ENCODE peak calls at places on chromosomes 11 and 22, in six cellular contexts. X, O, J, F, Y and R are unnamed samples.

GRCh38 chr11:65491614-65492386 is 7.0 kb upstream of the MALAT1 start:
- DNase-seq in J (peak), X (no peak), O (no peak), Y (peak), F (peak), R (peak)

GRCh38 chr11:42524534-42525227 is 787.1 kb upstream of the API5 start:
- DNase-seq in X (peak), F (peak), Y (no peak), O (peak), J (peak), R (peak)

GRCh38 chr11:95284057-95285052 is 53.4 kb upstream of the SESN3 start:
- DNase-seq in X (no peak), O (no peak), F (no peak), J (no peak), Y (no peak), R (no peak)

GRCh38 chr22:21984793-21985192 is 2.2 kb upstream of the TOP3B start:
- DNase-seq in X (no peak), J (peak), F (no peak), Y (peak), O (no peak), R (peak)

GRCh38 chr11:102589047-102589459 is 36.1 kb downstream of the MMP20 start:
- DNase-seq in F (no peak), Y (no peak), O (no peak), X (no peak), J (no peak), R (no peak)

GRCh38 chr22:38850941-38851849 is 7.4 kb upstream of the NPTXR start:
- DNase-seq in O (no peak), Y (peak), J (peak), X (no peak), F (no peak), R (no peak)

GRCh38 chr11:20015529-20016427 is 144.5 kb downstream of the DBX1 start:
- DNase-seq in J (no peak), F (no peak), O (no peak), Y (no peak), X (no peak), R (no peak)

GRCh38 chr11:69364901-69365300 is 70.9 kb downstream of the MYEOV start:
- DNase-seq in O (no peak), X (no peak), Y (no peak), J (peak), F (no peak), R (no peak)

GRCh38 chr11:111387318-111387863 is 8.3 kb upstream of the POU2AF1 start:
- DNase-seq in F (peak), J (no peak), O (peak), X (no peak), Y (no peak), R (no peak)

GRCh38 chr22:35728639-35729308 is 11.1 kb downstream of the APOL5 start:
- DNase-seq in O (no peak), Y (no peak), F (peak), X (no peak), J (no peak), R (no peak)

GRCh38 chr22:26599505-26599904 is 9.6 kb upstream of the TPST2 start:
- DNase-seq in O (peak), X (no peak), F (no peak), J (no peak), Y (no peak), R (no peak)

GRCh38 chr11:33667819-33668467 is 32.7 kb downstream of the C11orf91 start:
- DNase-seq in F (no peak), Y (no peak), O (no peak), J (no peak), X (no peak), R (no peak)

GRCh38 chr22:42299586-42300285 is 29.3 kb upstream of the TCF20 start:
- DNase-seq in O (no peak), J (no peak), Y (no peak), X (peak), F (no peak), R (peak)

GRCh38 chr22:45318168-45318557 is 8.4 kb downstream of the FAM118A start:
- DNase-seq in J (peak), F (peak), X (peak), Y (no peak), O (peak), R (no peak)

GRCh38 chr22:46387748-46388147 is 52.2 kb downstream of the TRMU start:
- DNase-seq in J (no peak), F (no peak), Y (no peak), X (no peak), O (no peak), R (no peak)

GRCh38 chr11:58926251-58926650 is 13.0 kb upstream of the GLYATL1 start:
- DNase-seq in J (peak), X (no peak), O (no peak), F (no peak), Y (no peak), R (no peak)

GRCh38 chr11:58490827-58491226 is 17.1 kb downstream of the OR5B21 start:
- DNase-seq in Y (no peak), X (no peak), F (no peak), O (no peak), J (no peak), R (no peak)

GRCh38 chr11:67983916-67984315 is 20.0 kb downstream of the UNC93B1 start:
- DNase-seq in F (no peak), Y (no peak), X (no peak), J (no peak), O (peak), R (no peak)

GRCh38 chr11:24935059-24935458 is 438.2 kb downstream of the LUZP2 start:
- DNase-seq in Y (no peak), F (no peak), O (no peak), X (no peak), J (peak), R (no peak)

GRCh38 chr11:111633756-111634362 is 31.6 kb downstream of the SIK2 start:
- DNase-seq in X (no peak), J (no peak), F (no peak), Y (no peak), O (peak), R (no peak)

GRCh38 chr11:113557926-113558325 is 82.7 kb upstream of the DRD2 start:
- DNase-seq in J (no peak), X (no peak), F (no peak), Y (no peak), O (no peak), R (no peak)

GRCh38 chr11:35907648-35908431 is 36.0 kb upstream of the LDLRAD3 start:
- DNase-seq in O (no peak), F (no peak), X (no peak), J (peak), Y (peak), R (no peak)

GRCh38 chr11:95690100-95690499 is 99.5 kb downstream of the FAM76B start:
- DNase-seq in X (no peak), J (no peak), Y (no peak), O (no peak), F (no peak), R (no peak)

GRCh38 chr11:45833761-45834160 is 13.5 kb upstream of the CRY2 start:
- DNase-seq in J (no peak), Y (no peak), X (peak), O (no peak), F (no peak), R (no peak)

GRCh38 chr11:65850217-65851082 is 7.5 kb downstream of the CFL1 start:
- DNase-seq in J (no peak), Y (no peak), O (peak), F (peak), X (no peak), R (no peak)

GRCh38 chr22:35567794-35568193 is 27.2 kb downstream of the RASD2 start:
- DNase-seq in O (no peak), F (no peak), Y (no peak), J (no peak), X (no peak), R (no peak)

GRCh38 chr22:46116491-46116958 is 33.8 kb upstream of the PPARA start:
- DNase-seq in J (peak), F (peak), X (peak), O (peak), Y (peak), R (peak)

GRCh38 chr11:68763181-68763721 is 11.9 kb upstream of the TESMIN start:
- DNase-seq in Y (no peak), X (no peak), J (no peak), O (peak), F (no peak), R (no peak)

GRCh38 chr22:26354707-26355106 is 74.4 kb upstream of the ASPHD2 start:
- DNase-seq in X (no peak), J (no peak), Y (no peak), O (no peak), F (no peak), R (no peak)

GRCh38 chr11:8060146-8060719 is 20.8 kb upstream of the TUB start:
- DNase-seq in Y (no peak), F (no peak), O (no peak), X (no peak), J (no peak), R (no peak)

GRCh38 chr11:120956710-120957500 is 67.0 kb upstream of the TBCEL start:
- DNase-seq in X (peak), Y (no peak), F (no peak), O (peak), J (no peak), R (peak)

GRCh38 chr11:102317768-102318103 is 452 bp downstream of the BIRC3 start:
- DNase-seq in X (no peak), J (no peak), O (no peak), Y (no peak), F (no peak), R (no peak)

GRCh38 chr11:59866397-59866796 is at the start of gene TCN1:
- DNase-seq in X (no peak), O (no peak), J (no peak), Y (peak), F (no peak), R (no peak)

GRCh38 chr11:61359541-61359940 is 2.1 kb downstream of the CYB561A3 start:
- DNase-seq in F (peak), O (no peak), J (no peak), X (no peak), Y (no peak), R (no peak)
- H3K27ac ChIP-seq in F (peak), O (no peak), J (no peak), X (no peak), Y (no peak), R (no peak)

DNA sequence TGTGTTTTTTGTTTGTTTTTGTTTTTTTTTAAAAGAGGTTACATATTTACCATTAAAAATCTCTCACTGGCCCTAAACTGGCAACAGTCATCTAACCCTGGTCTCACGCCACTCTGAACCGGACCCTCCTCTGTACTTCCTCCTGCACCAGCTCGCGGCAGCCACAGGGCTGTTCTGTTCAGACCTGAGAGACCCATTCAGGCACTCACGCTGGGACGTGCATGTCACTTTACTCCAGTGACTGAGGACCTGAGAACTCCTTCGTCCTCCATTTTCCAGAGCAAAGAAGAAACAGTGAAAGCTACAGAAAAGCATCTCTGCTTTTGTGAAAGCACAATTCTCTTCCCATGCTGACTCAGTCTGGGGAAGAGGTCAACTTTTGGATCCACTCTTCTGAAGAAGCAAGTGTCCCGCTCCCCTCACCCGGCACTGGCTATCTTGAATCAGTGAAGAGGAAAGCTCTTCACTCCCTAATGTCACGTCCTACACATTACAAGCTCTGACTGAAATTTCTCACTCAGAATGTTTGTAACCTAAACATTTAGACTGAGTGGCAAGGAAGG is 24.6 kb downstream of the PISD start:
- DNase-seq in J (no peak), Y (no peak), F (no peak), O (no peak), X (no peak), R (peak)
- H3K9ac ChIP-seq in J (no peak), Y (no peak), F (peak), O (no peak), X (no peak), R (no peak)

GRCh38 chr11:12109591-12110196 is 696 bp upstream of the MICAL2 start:
- DNase-seq in J (no peak), F (no peak), X (no peak), O (no peak), Y (no peak), R (no peak)

GRCh38 chr11:12108875-12109453 is 1.4 kb upstream of the MICAL2 start:
- DNase-seq in F (no peak), Y (no peak), X (no peak), O (no peak), J (no peak), R (no peak)

GRCh38 chr11:12110714-12111481 is 508 bp downstream of the MICAL2 start:
- DNase-seq in X (no peak), F (peak), J (no peak), Y (no peak), O (peak), R (peak)

GRCh38 chr11:12111482-12112149 is 1.2 kb downstream of the MICAL2 start:
- DNase-seq in F (no peak), Y (no peak), X (no peak), J (no peak), O (no peak), R (no peak)

GRCh38 chr11:12110201-12110713 is at the start of gene MICAL2:
- DNase-seq in O (peak), Y (peak), F (peak), X (peak), J (peak), R (peak)
- H3K27ac ChIP-seq in O (peak), Y (peak), F (peak), X (no peak), J (peak), R (no peak)

DNA sequence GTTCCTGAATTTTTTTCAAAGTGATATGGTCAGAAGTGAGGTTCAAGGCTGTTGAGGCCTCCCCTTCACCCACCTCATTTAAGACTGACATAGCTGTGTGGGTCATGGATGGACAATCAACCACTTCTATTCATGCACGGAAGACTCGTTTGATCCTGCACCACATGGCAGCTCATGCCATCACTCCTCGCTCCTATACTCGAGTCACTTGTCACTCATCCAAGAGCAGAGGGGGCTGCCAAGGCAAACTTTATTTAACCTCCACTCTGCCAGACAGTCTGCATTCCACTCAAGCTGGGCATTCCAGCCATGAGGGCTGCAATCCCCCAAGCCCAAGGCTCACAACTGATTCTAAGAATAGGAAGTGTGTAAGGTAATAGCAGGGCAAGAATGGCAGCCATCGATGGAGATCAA is 34.1 kb downstream of the SNX19 start:
- DNase-seq in X (no peak), Y (no peak), O (no peak), J (no peak), F (no peak), R (no peak)
- H3K9ac ChIP-seq in X (no peak), Y (no peak), O (no peak), J (no peak), F (no peak), R (no peak)

GRCh38 chr22:10741210-10741609 is 4786.8 kb upstream of the OR11H1 start:
- DNase-seq in X (no peak), O (peak), Y (no peak), J (no peak), F (no peak), R (no peak)
- H3K27ac ChIP-seq in X (no peak), O (no peak), Y (no peak), J (no peak), F (no peak), R (no peak)

GRCh38 chr11:57458410-57459111 is 1.8 kb upstream of the RTN4RL2 start:
- DNase-seq in X (peak), F (peak), O (peak), Y (no peak), J (no peak), R (peak)

GRCh38 chr11:57459112-57460016 is 964 bp upstream of the RTN4RL2 start:
- DNase-seq in O (peak), F (no peak), J (no peak), X (no peak), Y (no peak), R (peak)

GRCh38 chr11:57456960-57457642 is 3.2 kb upstream of the RTN4RL2 start:
- DNase-seq in X (peak), O (peak), J (peak), F (peak), Y (peak), R (peak)

GRCh38 chr11:57458060-57458409 is 2.3 kb upstream of the RTN4RL2 start:
- DNase-seq in Y (no peak), X (no peak), J (no peak), O (no peak), F (no peak), R (peak)

DNA sequence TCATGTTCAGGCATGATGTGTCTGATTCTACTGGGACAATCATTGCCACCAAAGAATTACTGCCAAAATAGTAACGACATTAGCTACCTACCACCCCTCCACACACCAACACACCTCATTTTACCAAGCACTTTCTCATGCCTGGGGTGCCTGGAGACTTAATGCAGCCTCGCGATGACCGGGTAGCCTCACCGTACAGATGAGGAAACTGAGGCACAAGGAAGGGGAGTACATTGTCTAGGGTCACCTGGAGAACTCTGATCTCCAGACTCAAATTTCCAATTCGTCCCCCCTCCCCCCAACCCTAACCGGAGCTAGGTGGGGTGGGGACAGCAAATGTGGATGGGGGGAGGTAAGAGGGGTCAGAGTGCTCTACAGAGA is 2.7 kb upstream of the RTN4RL2 start:
- DNase-seq in F (no peak), Y (no peak), X (no peak), J (no peak), O (no peak), R (no peak)
- H3K9ac ChIP-seq in F (no peak), Y (no peak), X (no peak), J (no peak), O (no peak), R (no peak)

DNA sequence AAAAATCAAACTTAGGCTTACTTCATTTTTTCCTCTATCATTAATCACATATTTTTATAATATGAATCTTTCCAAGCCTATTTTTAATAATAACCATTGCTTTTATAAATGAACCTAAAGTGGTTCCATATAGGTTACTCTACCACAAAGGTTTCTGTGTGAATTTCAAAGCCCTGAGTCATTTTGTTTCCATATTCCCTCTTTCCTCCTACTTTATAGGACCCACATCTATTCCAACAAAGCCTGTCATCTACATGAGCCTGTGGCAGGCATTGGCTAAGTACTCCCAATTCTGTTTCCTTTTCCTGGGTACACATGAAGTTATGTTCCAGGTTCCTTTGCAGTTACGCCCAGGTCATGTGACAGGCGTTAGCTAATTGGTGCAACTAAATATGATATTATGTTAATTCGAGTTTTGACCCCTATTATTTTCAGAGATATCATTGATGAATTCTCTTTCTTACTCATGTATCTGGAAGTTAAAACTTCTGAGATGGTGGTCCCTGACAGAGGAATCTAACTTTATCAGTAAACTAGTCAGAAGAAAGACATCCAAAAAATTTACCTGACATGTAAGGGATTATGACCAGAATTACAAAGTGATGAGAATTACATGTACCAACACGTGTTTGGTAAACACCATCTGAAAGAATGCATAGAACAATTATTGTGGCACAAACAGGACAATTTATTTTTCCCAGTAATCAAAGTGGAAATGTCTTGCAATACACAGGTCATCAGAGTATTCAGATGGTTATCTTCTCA is 1264.0 kb upstream of the CNTN5 start:
- DNase-seq in J (no peak), Y (no peak), O (no peak), F (no peak), X (no peak), R (no peak)
- H3K27ac ChIP-seq in J (no peak), Y (no peak), O (no peak), F (no peak), X (no peak), R (no peak)